ENCODE peak calls at places on chromosomes 6 and 20, in ten cellular contexts. P is MM.1S; N is right atrium auricular region; V is gastrocnemius medialis; O is effector memory CD4-positive, alpha-beta T cell; J is A549; Q is stomach; K is heart right ventricle; E is Peyer's patch; H is sigmoid colon. W is an unnamed sample.

GRCh38 chr6:11064836-11065235 is 20.7 kb upstream of the ELOVL2 start:
- DNase-seq in E (no peak), J (no peak), Q (no peak), K (no peak), H (no peak), O (no peak), N (no peak), P (no peak), V (no peak), W (no peak)

GRCh38 chr6:167409689-167410088 is 84.8 kb downstream of the TTLL2 start:
- DNase-seq in N (no peak), V (no peak), J (no peak), Q (no peak), H (no peak), P (no peak), K (no peak), E (no peak), O (no peak), W (no peak)

GRCh38 chr6:26044140-26045045 is 42.8 kb upstream of the HFE start:
- DNase-seq in P (peak), H (peak), V (peak), N (peak), O (no peak), J (peak), E (peak), K (peak), Q (no peak), W (peak)

GRCh38 chr6:30206799-30207618 is 6.2 kb downstream of the TRIM26 start:
- DNase-seq in J (peak), Q (peak), E (peak), H (peak), N (no peak), O (no peak), K (no peak), P (no peak), V (no peak), W (no peak)

GRCh38 chr6:136123464-136123863 is 126.6 kb downstream of the MTFR2 start:
- DNase-seq in E (no peak), O (no peak), J (no peak), V (no peak), Q (no peak), K (no peak), P (no peak), N (no peak), H (no peak), W (no peak)

GRCh38 chr6:169274761-169275160 is 21.1 kb upstream of the THBS2 start:
- DNase-seq in J (no peak), V (no peak), O (no peak), K (no peak), P (no peak), H (no peak), Q (no peak), E (no peak), N (no peak), W (no peak)

GRCh38 chr20:50264534-50265145 is 74.0 kb downstream of the CEBPB start:
- DNase-seq in H (no peak), V (no peak), E (no peak), Q (no peak), J (no peak), N (no peak), O (no peak), K (no peak), P (no peak), W (no peak)

GRCh38 chr6:115896538-115897129 is 164.1 kb downstream of the FRK start:
- DNase-seq in H (no peak), E (no peak), V (no peak), Q (no peak), N (no peak), O (no peak), J (peak), P (peak), K (no peak), W (peak)

GRCh38 chr6:121867095-121867494 is 431.6 kb downstream of the GJA1 start:
- DNase-seq in K (no peak), Q (no peak), E (no peak), P (no peak), N (no peak), V (no peak), H (no peak), J (no peak), O (no peak), W (no peak)

GRCh38 chr6:145731432-145731831 is 3.9 kb downstream of the EPM2A start:
- DNase-seq in V (no peak), N (no peak), P (no peak), O (no peak), H (no peak), J (no peak), E (no peak), Q (no peak), K (no peak), W (no peak)

GRCh38 chr20:14259691-14260090 is 77.7 kb downstream of the FLRT3 start:
- DNase-seq in H (no peak), V (no peak), P (no peak), J (no peak), E (no peak), Q (no peak), N (no peak), O (no peak), K (no peak), W (no peak)

GRCh38 chr6:151627689-151628444 is 134.1 kb downstream of the CCDC170 start:
- DNase-seq in J (no peak), H (no peak), K (no peak), E (no peak), O (no peak), P (no peak), V (no peak), Q (no peak), N (no peak), W (no peak)

GRCh38 chr6:45990162-45990561 is 25.5 kb downstream of the CLIC5 start:
- DNase-seq in V (no peak), E (no peak), K (no peak), O (no peak), Q (no peak), N (no peak), H (no peak), J (no peak), P (peak), W (no peak)

GRCh38 chr6:13733178-13733851 is 21.7 kb upstream of the RANBP9 start:
- DNase-seq in E (peak), K (peak), J (peak), H (peak), O (no peak), V (peak), Q (peak), N (peak), P (no peak), W (no peak)

GRCh38 chr6:105346052-105346451 is 56.8 kb downstream of the PREP start:
- DNase-seq in H (no peak), O (no peak), N (no peak), J (peak), K (no peak), E (no peak), Q (no peak), P (no peak), V (no peak), W (no peak)

GRCh38 chr20:15482525-15482924 is 1090.7 kb downstream of the KIF16B start:
- DNase-seq in Q (no peak), P (no peak), E (no peak), V (no peak), N (no peak), H (no peak), J (no peak), K (no peak), O (no peak), W (no peak)

GRCh38 chr6:88709819-88710246 is 253.6 kb downstream of the RNGTT start:
- DNase-seq in Q (no peak), J (no peak), N (no peak), E (peak), K (no peak), V (no peak), H (no peak), O (no peak), P (no peak), W (no peak)

GRCh38 chr6:41546475-41546865 is 289 bp downstream of the FOXP4 start:
- DNase-seq in Q (no peak), O (no peak), E (no peak), V (no peak), H (no peak), K (no peak), N (no peak), P (peak), J (peak), W (peak)

GRCh38 chr20:4014031-4014474 is 1.3 kb downstream of the RNF24 start:
- DNase-seq in J (peak), P (peak), Q (peak), V (no peak), E (peak), N (no peak), O (no peak), H (no peak), K (no peak), W (peak)
- H3K4me3 ChIP-seq in J (peak), P (peak), Q (peak), V (no peak), E (peak), N (peak), O (peak), H (no peak), K (no peak), W (peak)

GRCh38 chr20:36861875-36862801 is 13.8 kb upstream of the TLDC2 start:
- DNase-seq in Q (peak), E (peak), J (peak), P (no peak), H (peak), V (peak), K (peak), N (peak), O (no peak), W (no peak)
- H3K27ac ChIP-seq in Q (peak), E (peak), J (peak), P (no peak), H (peak), V (peak), K (peak), N (peak), O (no peak), W (no peak)

GRCh38 chr20:1451092-1451491 is 15.6 kb downstream of the NSFL1C start:
- DNase-seq in H (no peak), O (no peak), E (no peak), P (no peak), N (no peak), J (no peak), V (no peak), Q (no peak), K (no peak), W (no peak)

GRCh38 chr20:1448081-1448627 is 18.5 kb downstream of the NSFL1C start:
- DNase-seq in N (no peak), K (no peak), Q (no peak), O (no peak), V (no peak), P (no peak), E (no peak), H (no peak), J (no peak), W (no peak)

GRCh38 chr20:1446536-1446935 is 20.1 kb downstream of the NSFL1C start:
- DNase-seq in Q (no peak), V (no peak), P (no peak), O (no peak), E (no peak), K (no peak), N (no peak), J (no peak), H (no peak), W (no peak)

GRCh38 chr20:1449370-1449769 is 17.3 kb downstream of the NSFL1C start:
- DNase-seq in O (no peak), E (no peak), Q (no peak), J (no peak), K (no peak), H (no peak), N (no peak), P (no peak), V (no peak), W (no peak)
- H3K4me3 ChIP-seq in O (no peak), E (no peak), Q (no peak), J (no peak), K (no peak), H (no peak), N (no peak), P (no peak), V (no peak), W (no peak)

GRCh38 chr6:14995966-14996602 is 249.8 kb upstream of the JARID2 start:
- DNase-seq in K (no peak), O (no peak), N (no peak), J (no peak), V (no peak), H (peak), E (no peak), Q (no peak), P (no peak), W (no peak)
- H3K27ac ChIP-seq in K (no peak), O (no peak), N (no peak), J (no peak), V (no peak), H (no peak), E (no peak), Q (no peak), P (no peak), W (no peak)

GRCh38 chr6:16769131-16769985 is 8.1 kb upstream of the ATXN1 start:
- DNase-seq in O (peak), Q (peak), N (no peak), J (peak), E (peak), H (peak), V (peak), K (no peak), P (no peak), W (peak)

GRCh38 chr6:16767765-16768514 is 6.7 kb upstream of the ATXN1 start:
- DNase-seq in Q (no peak), J (no peak), K (no peak), V (no peak), E (no peak), N (no peak), P (no peak), O (no peak), H (no peak), W (no peak)

GRCh38 chr6:16773376-16773775 is 12.1 kb upstream of the ATXN1 start:
- DNase-seq in H (no peak), Q (no peak), K (no peak), P (no peak), N (no peak), V (no peak), E (no peak), J (no peak), O (no peak), W (no peak)

GRCh38 chr6:16769986-16770376 is 8.7 kb upstream of the ATXN1 start:
- DNase-seq in N (no peak), H (no peak), P (no peak), J (peak), E (no peak), Q (no peak), O (no peak), K (no peak), V (no peak), W (no peak)

DNA sequence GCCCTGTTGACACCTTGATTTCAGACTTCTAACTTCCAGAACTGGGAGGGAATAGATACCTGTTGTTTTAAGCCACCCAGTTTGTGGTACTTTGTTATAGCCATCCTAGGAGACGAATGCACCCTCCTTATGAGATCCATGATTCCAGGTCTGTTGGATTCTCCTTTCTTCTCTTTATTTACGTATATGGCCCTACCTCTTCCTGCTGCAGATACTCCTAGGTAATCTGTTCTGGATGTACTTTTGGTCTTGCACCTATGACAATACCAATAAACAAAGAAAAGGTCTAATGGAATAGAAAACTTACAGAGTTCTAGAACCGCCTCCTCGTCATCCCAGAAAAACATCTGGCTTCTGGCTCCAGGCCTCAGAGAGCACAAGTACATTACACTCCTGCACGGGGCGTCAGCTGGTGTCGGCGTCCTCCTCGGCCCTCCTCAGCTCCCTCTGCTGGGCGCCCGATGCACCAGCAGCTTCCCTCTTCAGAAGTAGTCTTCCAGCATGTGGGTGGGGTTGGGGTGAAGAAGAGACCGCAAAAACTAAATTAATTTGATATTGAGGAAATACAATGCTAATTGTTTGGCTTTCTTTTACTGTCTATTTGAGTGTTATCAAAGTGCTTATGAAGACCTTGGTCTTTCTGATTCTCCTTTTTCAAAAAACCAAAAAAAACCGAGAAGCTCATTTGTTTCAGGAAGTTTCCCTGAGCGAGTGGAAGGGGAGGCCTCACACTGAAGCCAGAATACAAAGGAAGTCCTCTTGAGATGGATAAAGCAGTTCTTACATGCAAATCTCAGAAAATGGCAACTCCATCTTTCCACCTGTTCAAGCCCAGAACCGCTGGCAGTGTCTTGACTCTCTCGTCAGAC is 9.7 kb upstream of the ATXN1 start:
- DNase-seq in P (peak), E (peak), N (peak), V (peak), O (peak), Q (peak), K (peak), J (peak), H (peak), W (peak)
- H3K4me3 ChIP-seq in P (no peak), E (no peak), N (no peak), V (no peak), O (no peak), Q (no peak), K (no peak), J (no peak), H (no peak), W (peak)

GRCh38 chr20:17530716-17531536 is at the start of gene BFSP1:
- DNase-seq in O (no peak), V (no peak), E (peak), J (peak), P (peak), Q (peak), K (peak), N (no peak), H (no peak), W (peak)
- H3K27ac ChIP-seq in O (peak), V (no peak), E (peak), J (peak), P (no peak), Q (peak), K (no peak), N (no peak), H (peak), W (no peak)

GRCh38 chr6:27230758-27231111 is 16.8 kb upstream of the PRSS16 start:
- DNase-seq in V (no peak), K (no peak), H (no peak), Q (no peak), O (no peak), P (no peak), J (peak), N (no peak), E (no peak), W (no peak)
- H3K4me3 ChIP-seq in V (no peak), K (no peak), H (no peak), Q (no peak), O (no peak), P (no peak), J (peak), N (no peak), E (no peak), W (no peak)

GRCh38 chr20:11195169-11195568 is 521.4 kb upstream of the JAG1 start:
- DNase-seq in H (no peak), E (no peak), P (no peak), N (no peak), Q (no peak), V (no peak), K (peak), J (no peak), O (no peak), W (no peak)
- H3K27ac ChIP-seq in H (no peak), E (no peak), P (no peak), N (peak), Q (no peak), V (no peak), K (no peak), J (no peak), O (no peak), W (no peak)